ENCODE peak calls at places on chromosome 17, in four cellular contexts. One of them, this sample, is unnamed.
A peak's percentile ranks its signal among the peaks of the same experiment; 100 is the strongest.

GRCh38 chr17:77491921-77492445 is 351.2 kb downstream of the SEC14L1 start:
- DNase-seq in H1: no peak
- DNase-seq in HepG2: no peak
- DNase-seq in GM12878: no peak
- DNase-seq in this sample: no peak

GRCh38 chr17:57406131-57406980 is 150.0 kb downstream of the MSI2 start:
- DNase-seq in H1: no peak
- DNase-seq in HepG2: peak; percentile 61
- DNase-seq in GM12878: no peak
- DNase-seq in this sample: no peak

GRCh38 chr17:81404557-81405165 is 9.4 kb downstream of the BAHCC1 start:
- DNase-seq in H1: no peak
- DNase-seq in HepG2: no peak
- DNase-seq in GM12878: no peak
- DNase-seq in this sample: no peak

GRCh38 chr17:34365340-34365739 is 2.3 kb upstream of the CCL1 start:
- DNase-seq in H1: no peak
- DNase-seq in HepG2: no peak
- DNase-seq in GM12878: no peak
- DNase-seq in this sample: no peak

GRCh38 chr17:236641-237405 is 55.4 kb upstream of the DOC2B start:
- DNase-seq in H1: no peak
- DNase-seq in HepG2: no peak
- DNase-seq in GM12878: no peak
- DNase-seq in this sample: no peak

GRCh38 chr17:13416748-13417363 is 184.9 kb downstream of the HS3ST3A1 start:
- DNase-seq in H1: no peak
- DNase-seq in HepG2: no peak
- DNase-seq in GM12878: no peak
- DNase-seq in this sample: no peak

GRCh38 chr17:81002409-81003361 is 11.0 kb downstream of the CHMP6 start:
- DNase-seq in H1: no peak
- DNase-seq in HepG2: no peak
- DNase-seq in GM12878: no peak
- DNase-seq in this sample: no peak

GRCh38 chr17:38352245-38353083 is 820 bp downstream of the SOCS7 start:
- DNase-seq in H1: no peak
- DNase-seq in HepG2: no peak
- DNase-seq in GM12878: no peak
- DNase-seq in this sample: no peak

GRCh38 chr17:39599006-39599664 is 8.6 kb downstream of the NEUROD2 start:
- DNase-seq in H1: no peak
- DNase-seq in HepG2: no peak
- DNase-seq in GM12878: no peak
- DNase-seq in this sample: no peak

GRCh38 chr17:35942588-35943186 is 826 bp downstream of the LYZL6 start:
- DNase-seq in H1: no peak
- DNase-seq in HepG2: no peak
- DNase-seq in GM12878: no peak
- DNase-seq in this sample: no peak

GRCh38 chr17:77494664-77495435 is 354.1 kb downstream of the SEC14L1 start:
- DNase-seq in H1: peak; percentile 61
- DNase-seq in HepG2: peak; percentile 62
- DNase-seq in GM12878: no peak
- DNase-seq in this sample: peak; percentile 57

GRCh38 chr17:41692722-41693521 is 4.2 kb downstream of the EIF1 start:
- DNase-seq in H1: no peak
- DNase-seq in HepG2: no peak
- DNase-seq in GM12878: no peak
- DNase-seq in this sample: no peak

GRCh38 chr17:42122371-42123303 is at the start of gene HSPB9:
- DNase-seq in H1: peak; percentile 54
- DNase-seq in HepG2: no peak
- DNase-seq in GM12878: no peak
- DNase-seq in this sample: no peak

GRCh38 chr17:80687819-80688218 is 143.2 kb downstream of the RPTOR start:
- DNase-seq in H1: no peak
- DNase-seq in HepG2: no peak
- DNase-seq in GM12878: no peak
- DNase-seq in this sample: no peak

GRCh38 chr17:2048805-2049204 is 6.1 kb upstream of the HIC1 start:
- DNase-seq in H1: no peak
- DNase-seq in HepG2: no peak
- DNase-seq in GM12878: no peak
- DNase-seq in this sample: no peak

GRCh38 chr17:19345067-19345460 is 17.5 kb downstream of the B9D1 start:
- DNase-seq in H1: no peak
- DNase-seq in HepG2: no peak
- DNase-seq in GM12878: no peak
- DNase-seq in this sample: no peak

GRCh38 chr17:248337-249235 is 67.1 kb upstream of the DOC2B start:
- DNase-seq in H1: no peak
- DNase-seq in HepG2: no peak
- DNase-seq in GM12878: no peak
- DNase-seq in this sample: no peak

GRCh38 chr17:8846768-8847211 is 20.7 kb downstream of the PIK3R6 start:
- DNase-seq in H1: no peak
- DNase-seq in HepG2: peak; percentile 33
- DNase-seq in GM12878: no peak
- DNase-seq in this sample: peak; percentile 51

GRCh38 chr17:15475620-15476354 is 8.4 kb upstream of the CDRT4 start:
- DNase-seq in H1: no peak
- DNase-seq in HepG2: peak; percentile 10
- DNase-seq in GM12878: no peak
- DNase-seq in this sample: no peak

GRCh38 chr17:11150946-11151345 is 90.1 kb upstream of the SHISA6 start:
- DNase-seq in H1: no peak
- DNase-seq in HepG2: no peak
- DNase-seq in GM12878: no peak
- DNase-seq in this sample: no peak

GRCh38 chr17:82815790-82816305 is 24.0 kb downstream of the ZNF750 start:
- DNase-seq in H1: no peak
- DNase-seq in HepG2: no peak
- DNase-seq in GM12878: no peak
- DNase-seq in this sample: no peak

GRCh38 chr17:56174421-56174820 is 21.1 kb downstream of the ANKFN1 start:
- DNase-seq in H1: no peak
- DNase-seq in HepG2: no peak
- DNase-seq in GM12878: no peak
- DNase-seq in this sample: no peak

GRCh38 chr17:65537343-65537844 is 24.1 kb downstream of the AXIN2 start:
- DNase-seq in H1: no peak
- DNase-seq in HepG2: no peak
- DNase-seq in GM12878: no peak
- DNase-seq in this sample: no peak
- TF ChIP-seq YY1 in H1: no peak
- TF ChIP-seq YY1 in HepG2: no peak
- TF ChIP-seq YY1 in GM12878: no peak
- TF ChIP-seq YY1 in this sample: no peak

DNA sequence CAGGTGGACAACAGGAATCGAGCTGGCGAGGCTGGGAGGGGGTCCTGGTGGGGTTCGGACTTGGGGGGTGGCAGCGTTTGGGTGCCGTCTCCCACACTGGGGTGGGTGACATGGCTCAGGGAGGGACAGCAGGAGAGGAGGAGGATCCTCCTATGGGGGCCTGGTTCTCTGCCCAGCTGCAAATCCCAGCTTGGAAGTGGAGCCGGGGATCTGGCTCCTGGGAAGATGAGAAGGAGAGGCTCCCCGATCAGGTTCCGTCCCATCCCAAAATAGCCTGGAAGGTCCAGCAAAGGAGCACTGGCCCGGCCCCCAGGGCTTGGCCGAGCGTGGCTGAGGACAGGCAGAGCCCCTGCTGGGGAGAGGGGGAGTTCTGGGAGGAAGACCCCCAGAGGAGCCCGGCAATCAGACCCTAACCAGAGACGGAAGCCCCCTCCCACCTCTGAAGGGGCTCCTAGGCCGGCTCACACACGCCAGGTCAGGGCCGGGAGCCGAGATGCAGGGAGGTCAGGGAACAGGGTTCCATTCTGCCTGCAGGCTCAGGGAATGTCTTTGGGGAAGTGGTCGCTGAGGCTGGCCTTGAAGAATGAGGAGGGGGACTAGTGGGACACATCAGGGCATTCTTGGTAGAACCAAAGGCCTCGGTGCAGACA is 143.7 kb downstream of the ENGASE start:
- DNase-seq in H1: no peak
- DNase-seq in HepG2: no peak
- DNase-seq in GM12878: no peak
- DNase-seq in this sample: no peak
- H3K27me3 ChIP-seq in H1: no peaks in the 10 kb centered on the region
- H3K27me3 ChIP-seq in HepG2: peaks cover 59% of the 10 kb centered on the region
- H3K27me3 ChIP-seq in GM12878: peaks cover 3% of the 10 kb centered on the region
- H3K27me3 ChIP-seq in this sample: peaks cover 4% of the 10 kb centered on the region

DNA sequence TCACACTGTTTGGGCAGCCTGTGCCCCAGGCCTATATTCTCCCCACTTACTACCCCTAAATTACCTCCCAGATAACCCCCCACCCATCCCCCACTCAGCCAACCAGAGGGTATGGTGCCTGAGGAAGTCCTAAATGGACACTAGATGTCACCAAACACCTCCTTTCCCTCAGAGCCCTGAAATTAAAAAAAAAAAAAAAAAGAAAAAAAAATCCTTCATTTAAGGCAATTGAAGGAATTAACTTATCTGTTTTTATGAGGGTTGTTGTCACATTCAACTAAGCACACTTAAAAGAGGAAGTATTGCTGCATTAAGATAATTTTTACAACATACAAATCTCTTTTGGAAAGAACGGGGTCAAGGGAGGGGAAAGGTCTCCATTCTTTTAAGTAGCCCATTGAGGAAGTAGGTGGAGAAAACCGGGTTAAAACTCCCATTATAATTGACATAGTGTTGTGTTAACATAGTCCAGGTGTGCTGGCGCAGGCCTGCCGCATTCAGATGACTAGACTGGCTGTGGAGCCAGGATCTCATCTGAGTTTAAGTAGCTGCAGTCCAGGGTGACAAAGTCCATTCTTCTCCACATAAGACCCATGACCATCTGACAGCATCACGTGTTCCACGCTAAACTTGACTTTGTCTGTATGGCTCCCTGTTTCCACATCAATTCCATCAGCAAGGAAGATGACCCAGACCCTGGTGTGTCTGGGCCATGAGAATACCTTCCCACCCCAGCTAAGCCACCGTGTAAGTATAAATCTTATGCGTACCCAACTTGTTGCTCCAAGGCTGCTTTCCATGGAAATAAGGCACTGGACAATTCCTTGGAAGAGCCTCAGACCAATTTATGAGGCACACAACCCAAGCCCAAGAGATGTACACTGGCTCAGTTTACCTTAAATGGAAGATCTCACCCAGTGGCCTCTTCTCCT is 46.4 kb downstream of the SNX11 start:
- DNase-seq in H1: no peak
- DNase-seq in HepG2: peak; percentile 68
- DNase-seq in GM12878: no peak
- DNase-seq in this sample: no peak
- TF ChIP-seq SUZ12 in H1: no peak
- TF ChIP-seq SUZ12 in HepG2: no peak
- TF ChIP-seq SUZ12 in GM12878: no peak
- TF ChIP-seq SUZ12 in this sample: no peak

GRCh38 chr17:68539536-68540469 is 27.6 kb downstream of the PRKAR1A start:
- DNase-seq in H1: no peak
- DNase-seq in HepG2: peak; percentile 24
- DNase-seq in GM12878: no peak
- DNase-seq in this sample: no peak

GRCh38 chr17:68542698-68543463 is 30.7 kb downstream of the PRKAR1A start:
- DNase-seq in H1: no peak
- DNase-seq in HepG2: no peak
- DNase-seq in GM12878: no peak
- DNase-seq in this sample: no peak

GRCh38 chr17:68544111-68544510 is 31.9 kb downstream of the PRKAR1A start:
- DNase-seq in H1: no peak
- DNase-seq in HepG2: no peak
- DNase-seq in GM12878: no peak
- DNase-seq in this sample: no peak

GRCh38 chr17:68540981-68541380 is 28.8 kb downstream of the PRKAR1A start:
- DNase-seq in H1: no peak
- DNase-seq in HepG2: no peak
- DNase-seq in GM12878: no peak
- DNase-seq in this sample: no peak

DNA sequence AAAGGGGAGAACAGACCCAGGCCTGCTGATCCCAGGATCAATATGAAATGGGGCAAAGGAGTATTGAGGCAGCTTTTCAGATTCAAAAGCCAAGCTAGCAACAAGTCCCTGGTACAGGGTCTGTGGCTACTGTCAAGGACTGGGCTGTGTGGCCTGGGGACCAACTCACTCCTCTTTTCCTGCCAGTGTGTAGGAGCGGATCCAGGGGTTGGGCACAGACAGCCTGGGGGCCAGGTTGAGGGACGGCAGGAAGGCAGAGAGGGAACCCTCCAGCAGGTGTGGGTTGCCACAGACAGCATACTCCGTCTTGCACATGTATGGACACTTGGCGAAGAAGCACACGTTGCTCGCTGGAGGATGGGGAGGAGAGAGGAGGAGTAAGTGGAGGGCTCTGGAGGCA is 29.6 kb downstream of the PRKAR1A start:
- DNase-seq in H1: no peak
- DNase-seq in HepG2: no peak
- DNase-seq in GM12878: no peak
- DNase-seq in this sample: no peak
- TF ChIP-seq YY1 in H1: no peak
- TF ChIP-seq YY1 in HepG2: no peak
- TF ChIP-seq YY1 in GM12878: no peak
- TF ChIP-seq YY1 in this sample: no peak

GRCh38 chr17:44757918-44758413 is 822 bp upstream of the ADAM11 start:
- DNase-seq in H1: no peak
- DNase-seq in HepG2: no peak
- DNase-seq in GM12878: no peak
- DNase-seq in this sample: no peak
- H3K27me3 ChIP-seq in H1: peaks cover 40% of the 10 kb centered on the region
- H3K27me3 ChIP-seq in HepG2: peaks cover 21% of the 10 kb centered on the region
- H3K27me3 ChIP-seq in GM12878: peaks cover 4% of the 10 kb centered on the region
- H3K27me3 ChIP-seq in this sample: peaks cover 36% of the 10 kb centered on the region

GRCh38 chr17:48615963-48616718 is 1.0 kb upstream of the HOXB8 start:
- DNase-seq in H1: no peak
- DNase-seq in HepG2: no peak
- DNase-seq in GM12878: no peak
- DNase-seq in this sample: no peak

GRCh38 chr17:48618366-48618896 is 3.3 kb upstream of the HOXB8 start:
- DNase-seq in H1: no peak
- DNase-seq in HepG2: peak; percentile 67
- DNase-seq in GM12878: no peak
- DNase-seq in this sample: peak; percentile 52

GRCh38 chr17:48617515-48618365 is 2.6 kb upstream of the HOXB8 start:
- DNase-seq in H1: no peak
- DNase-seq in HepG2: no peak
- DNase-seq in GM12878: no peak
- DNase-seq in this sample: no peak

GRCh38 chr17:48615212-48615962 is at the start of gene HOXB8:
- DNase-seq in H1: no peak
- DNase-seq in HepG2: no peak
- DNase-seq in GM12878: no peak
- DNase-seq in this sample: no peak

GRCh38 chr17:48616719-48617514 is 1.8 kb upstream of the HOXB8 start:
- DNase-seq in H1: no peak
- DNase-seq in HepG2: no peak
- DNase-seq in GM12878: no peak
- DNase-seq in this sample: no peak
- TF ChIP-seq SUZ12 in H1: peak; percentile 67
- TF ChIP-seq SUZ12 in HepG2: no peak
- TF ChIP-seq SUZ12 in GM12878: no peak
- TF ChIP-seq SUZ12 in this sample: no peak